ENCODE peak calls at places on chromosomes 2 and 18, in seven cellular contexts. F, T, U, Q, S, A and L are unnamed samples.
A peak's percentile ranks its signal among the peaks of the same experiment; 100 is the strongest.

GRCh38 chr18:57728941-57729511 is 74.1 kb downstream of the ATP8B1 start:
- DNase-seq in F (no peak), T (no peak), U (peak; percentile 56), Q (no peak), S (no peak), A (peak; percentile 72), L (peak; percentile 65)

GRCh38 chr2:168231609-168232241 is 15.7 kb downstream of the STK39 start:
- DNase-seq in F (no peak), T (no peak), U (no peak), Q (no peak), S (no peak), A (no peak), L (no peak)

GRCh38 chr2:151826737-151827157 is 1.5 kb downstream of the ARL5A start:
- DNase-seq in F (no peak), T (no peak), U (peak; percentile 29), Q (no peak), S (no peak), A (no peak), L (no peak)

GRCh38 chr2:71891155-71891554 is 256.5 kb downstream of the CYP26B1 start:
- DNase-seq in F (no peak), T (no peak), U (no peak), Q (no peak), S (no peak), A (peak; percentile 58), L (no peak)

GRCh38 chr2:226791056-226791486 is 8.5 kb downstream of the IRS1 start:
- DNase-seq in F (peak; percentile 55), T (no peak), U (peak; percentile 71), Q (no peak), S (no peak), A (peak; percentile 90), L (no peak)

GRCh38 chr2:125424386-125424785 is 1231.6 kb upstream of the GYPC start:
- DNase-seq in F (no peak), T (no peak), U (no peak), Q (no peak), S (no peak), A (no peak), L (no peak)

GRCh38 chr2:217402622-217403383 is 542.9 kb upstream of the TNP1 start:
- DNase-seq in F (no peak), T (no peak), U (no peak), Q (no peak), S (no peak), A (no peak), L (peak; percentile 41)

GRCh38 chr2:204871246-204871953 is 326.1 kb downstream of the PARD3B start:
- DNase-seq in F (no peak), T (peak; percentile 24), U (peak; percentile 69), Q (no peak), S (peak; percentile 3), A (no peak), L (no peak)

GRCh38 chr18:77811510-77811909 is 561.9 kb downstream of the GALR1 start:
- DNase-seq in F (peak; percentile 20), T (no peak), U (no peak), Q (no peak), S (no peak), A (no peak), L (no peak)

GRCh38 chr2:10278763-10279471 is 23.8 kb upstream of the HPCAL1 start:
- DNase-seq in F (no peak), T (no peak), U (no peak), Q (no peak), S (no peak), A (no peak), L (no peak)

GRCh38 chr2:12675352-12675795 is 41.4 kb upstream of the TRIB2 start:
- DNase-seq in F (peak; percentile 35), T (no peak), U (peak; percentile 53), Q (no peak), S (no peak), A (no peak), L (peak; percentile 41)

GRCh38 chr2:28970464-28971160 is 10.5 kb upstream of the TOGARAM2 start:
- DNase-seq in F (no peak), T (no peak), U (no peak), Q (no peak), S (no peak), A (no peak), L (no peak)

GRCh38 chr2:216636570-216637450 is 3.6 kb downstream of the IGFBP2 start:
- DNase-seq in F (peak; percentile 72), T (peak; percentile 65), U (peak; percentile 37), Q (no peak), S (peak; percentile 67), A (no peak), L (peak; percentile 82)

GRCh38 chr2:82525744-82526143 is 1933.3 kb downstream of the SUCLG1 start:
- DNase-seq in F (no peak), T (no peak), U (no peak), Q (no peak), S (no peak), A (no peak), L (no peak)

GRCh38 chr2:222903234-222904220 is 42.7 kb downstream of the ACSL3 start:
- DNase-seq in F (peak; percentile 33), T (no peak), U (peak; percentile 73), Q (no peak), S (peak; percentile 52), A (no peak), L (peak; percentile 41)

GRCh38 chr2:35788543-35788942 is 567.0 kb upstream of the CRIM1 start:
- DNase-seq in F (no peak), T (no peak), U (no peak), Q (no peak), S (no peak), A (no peak), L (no peak)

GRCh38 chr18:2805970-2806943 is 40.5 kb upstream of the EMILIN2 start:
- DNase-seq in F (no peak), T (peak; percentile 3), U (peak; percentile 73), Q (no peak), S (no peak), A (no peak), L (no peak)

GRCh38 chr2:15378148-15378908 is 182.8 kb downstream of the NBAS start:
- DNase-seq in F (no peak), T (no peak), U (no peak), Q (no peak), S (no peak), A (no peak), L (no peak)

GRCh38 chr2:54402350-54402749 is 53.8 kb upstream of the SPTBN1 start:
- DNase-seq in F (peak; percentile 20), T (peak; percentile 67), U (peak; percentile 82), Q (no peak), S (no peak), A (no peak), L (no peak)

GRCh38 chr2:27249891-27250651 is 12.8 kb downstream of the SLC30A3 start:
- DNase-seq in F (peak; percentile 37), T (no peak), U (peak; percentile 31), Q (peak; percentile 60), S (peak; percentile 79), A (no peak), L (peak; percentile 68)

DNA sequence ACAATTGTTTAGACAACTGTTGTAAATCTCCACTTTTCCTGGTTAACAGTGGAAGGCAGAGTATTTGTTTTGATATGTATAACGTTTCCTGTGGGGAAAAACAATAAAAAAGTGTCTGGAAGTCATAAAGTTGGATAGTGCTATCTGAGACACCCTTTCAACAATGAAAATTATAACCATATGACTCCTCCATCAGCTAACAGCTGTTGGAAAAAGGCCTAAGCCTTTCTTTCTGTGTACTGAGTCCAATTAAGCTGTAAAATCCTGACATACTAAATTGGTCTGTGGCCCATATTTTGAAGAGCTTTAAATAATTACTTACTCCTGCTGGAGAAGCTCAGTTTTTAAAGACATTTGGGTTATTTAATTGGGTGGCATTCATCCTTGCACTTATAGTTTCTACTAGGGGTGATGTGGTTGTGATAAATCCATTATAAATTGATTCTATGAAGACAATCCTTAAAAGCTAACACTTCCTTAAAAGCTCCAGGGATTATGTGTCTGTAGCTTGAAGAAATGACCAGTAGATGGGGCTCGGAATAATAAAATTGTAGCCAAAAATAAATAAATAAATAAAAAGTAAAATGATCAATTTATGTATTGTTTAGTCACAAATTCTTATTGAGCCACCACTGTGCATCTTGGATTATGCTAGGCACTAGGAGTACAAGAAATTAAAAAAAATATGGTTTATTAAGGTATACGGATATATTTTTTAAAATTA is 698.2 kb upstream of the NXPH2 start:
- DNase-seq in F (no peak), T (no peak), U (no peak), Q (no peak), S (no peak), A (no peak), L (no peak)
- TF ChIP-seq CTCF in F (no peak), T (no peak), U (no peak), Q (no peak), S (no peak), A (no peak), L (no peak)

GRCh38 chr2:95275601-95276243 is 1.5 kb downstream of the PROM2 start:
- DNase-seq in F (peak; percentile 52), T (no peak), U (no peak), Q (no peak), S (no peak), A (no peak), L (no peak)
- TF ChIP-seq CTCF in F (no peak), T (no peak), U (no peak), Q (no peak), S (no peak), A (no peak), L (no peak)

GRCh38 chr2:68905116-68905515 is 33.9 kb upstream of the BMP10 start:
- DNase-seq in F (no peak), T (no peak), U (peak; percentile 67), Q (no peak), S (no peak), A (no peak), L (no peak)

GRCh38 chr2:68901199-68901515 is 30.0 kb upstream of the BMP10 start:
- DNase-seq in F (no peak), T (no peak), U (peak; percentile 42), Q (no peak), S (no peak), A (no peak), L (peak; percentile 31)

GRCh38 chr2:68901561-68901960 is 30.4 kb upstream of the BMP10 start:
- DNase-seq in F (no peak), T (no peak), U (no peak), Q (no peak), S (no peak), A (no peak), L (no peak)

GRCh38 chr2:68900496-68901198 is 29.4 kb upstream of the BMP10 start:
- DNase-seq in F (no peak), T (no peak), U (no peak), Q (no peak), S (no peak), A (no peak), L (no peak)
- TF ChIP-seq CTCF in F (no peak), T (no peak), U (no peak), Q (no peak), S (no peak), A (no peak), L (no peak)

GRCh38 chr18:76459312-76459686 is 35.7 kb downstream of the ZNF516 start:
- DNase-seq in F (no peak), T (no peak), U (no peak), Q (peak; percentile 37), S (no peak), A (no peak), L (no peak)

GRCh38 chr18:76461148-76461547 is 33.9 kb downstream of the ZNF516 start:
- DNase-seq in F (no peak), T (no peak), U (no peak), Q (no peak), S (no peak), A (peak; percentile 72), L (no peak)

GRCh38 chr18:76460482-76460881 is 34.6 kb downstream of the ZNF516 start:
- DNase-seq in F (no peak), T (no peak), U (peak; percentile 34), Q (peak; percentile 25), S (no peak), A (peak; percentile 86), L (no peak)

GRCh38 chr18:76458522-76459311 is 36.3 kb downstream of the ZNF516 start:
- DNase-seq in F (no peak), T (no peak), U (no peak), Q (peak; percentile 40), S (no peak), A (peak; percentile 80), L (no peak)

GRCh38 chr18:76459687-76460350 is 35.2 kb downstream of the ZNF516 start:
- DNase-seq in F (peak; percentile 78), T (peak; percentile 96), U (peak; percentile 100), Q (no peak), S (peak; percentile 69), A (peak; percentile 90), L (peak; percentile 73)
- TF ChIP-seq CTCF in F (no peak), T (no peak), U (peak; percentile 27), Q (no peak), S (no peak), A (no peak), L (no peak)